ENCODE peak calls at places on chromosomes 12 and 14, in four cellular contexts. D, R, L and E are unnamed samples.

GRCh38 chr14:36556811-36557433 is 25.5 kb downstream of the NKX2-8 start:
- DNase-seq in D (peak), R (no peak), L (peak), E (no peak)

GRCh38 chr12:84842406-84843013 is 70.1 kb downstream of the SLC6A15 start:
- DNase-seq in D (peak), R (peak), L (no peak), E (no peak)

GRCh38 chr14:96176811-96177211 is 27.8 kb upstream of the BDKRB2 start:
- DNase-seq in D (no peak), R (peak), L (no peak), E (no peak)

GRCh38 chr12:89020121-89020480 is 332.2 kb downstream of the DUSP6 start:
- DNase-seq in D (no peak), R (no peak), L (no peak), E (no peak)

GRCh38 chr14:103395245-103395644 is 10.0 kb downstream of the MARK3 start:
- DNase-seq in D (no peak), R (peak), L (no peak), E (no peak)

GRCh38 chr12:105076098-105076497 is 8.2 kb downstream of the ALDH1L2 start:
- DNase-seq in D (no peak), R (peak), L (no peak), E (no peak)

GRCh38 chr14:22520235-22520634 is 68.8 kb downstream of the DAD1 start:
- DNase-seq in D (no peak), R (peak), L (no peak), E (no peak)

GRCh38 chr14:101823081-101823480 is 61.6 kb downstream of the PPP2R5C start:
- DNase-seq in D (no peak), R (no peak), L (no peak), E (no peak)

GRCh38 chr14:52895000-52895399 is 55.9 kb downstream of the FERMT2 start:
- DNase-seq in D (no peak), R (peak), L (no peak), E (no peak)

GRCh38 chr12:68007023-68007422 is 17.8 kb downstream of the IFNG-AS1 start:
- DNase-seq in D (no peak), R (no peak), L (no peak), E (no peak)

GRCh38 chr14:29166507-29166906 is 399.9 kb downstream of the FOXG1 start:
- DNase-seq in D (no peak), R (no peak), L (no peak), E (no peak)

GRCh38 chr12:110093631-110094311 is 30.4 kb upstream of the IFT81 start:
- DNase-seq in D (no peak), R (peak), L (no peak), E (no peak)

GRCh38 chr14:93538411-93538810 is 107.7 kb downstream of the UNC79 start:
- DNase-seq in D (no peak), R (peak), L (peak), E (no peak)

GRCh38 chr14:87013583-87013982 is 979.4 kb downstream of the GALC start:
- DNase-seq in D (no peak), R (no peak), L (no peak), E (no peak)

GRCh38 chr12:122852336-122853275 is 17.3 kb downstream of the HIP1R start:
- DNase-seq in D (no peak), R (no peak), L (no peak), E (no peak)

GRCh38 chr12:107557589-107558100 is 128.0 kb upstream of the PWP1 start:
- DNase-seq in D (no peak), R (no peak), L (no peak), E (no peak)

GRCh38 chr14:50936882-50937281 is 7.4 kb downstream of the PYGL start:
- DNase-seq in D (no peak), R (no peak), L (no peak), E (no peak)

GRCh38 chr14:73136085-73136386 is 271 bp upstream of the PSEN1 start:
- DNase-seq in D (no peak), R (no peak), L (no peak), E (no peak)

GRCh38 chr14:83217492-83217891 is 1683.8 kb upstream of the SEL1L start:
- DNase-seq in D (no peak), R (peak), L (no peak), E (peak)

GRCh38 chr12:44584625-44585024 is 291.5 kb downstream of the NELL2 start:
- DNase-seq in D (no peak), R (no peak), L (no peak), E (no peak)

GRCh38 chr12:108633534-108634224 is at the start of gene SELPLG:
- DNase-seq in D (no peak), R (no peak), L (no peak), E (peak)

GRCh38 chr12:58007875-58008274 is 66.5 kb downstream of the ATP23 start:
- DNase-seq in D (no peak), R (no peak), L (no peak), E (no peak)

GRCh38 chr12:52246720-52247621 is 13.9 kb downstream of the KRT7 start:
- DNase-seq in D (peak), R (no peak), L (no peak), E (no peak)

GRCh38 chr12:108313236-108313608 is 25.9 kb downstream of the CMKLR1 start:
- DNase-seq in D (no peak), R (no peak), L (no peak), E (no peak)

GRCh38 chr12:105409286-105409685 is 78.8 kb downstream of the C12orf75 start:
- DNase-seq in D (no peak), R (no peak), L (no peak), E (no peak)

GRCh38 chr14:35883677-35884293 is 57.6 kb downstream of the BRMS1L start:
- DNase-seq in D (peak), R (peak), L (peak), E (no peak)

GRCh38 chr12:113932411-113933196 is 33.5 kb downstream of the RBM19 start:
- DNase-seq in D (no peak), R (peak), L (peak), E (no peak)

GRCh38 chr12:47360771-47361388 is 281.1 kb upstream of the AMIGO2 start:
- DNase-seq in D (peak), R (no peak), L (no peak), E (no peak)

GRCh38 chr14:79668941-79669340 is 542.4 kb downstream of the DIO2 start:
- DNase-seq in D (no peak), R (no peak), L (no peak), E (no peak)

GRCh38 chr14:104927432-104927816 is 2.7 kb downstream of the PLD4 start:
- DNase-seq in D (no peak), R (no peak), L (no peak), E (peak)

GRCh38 chr12:91109148-91109564 is 2.1 kb downstream of the LUM start:
- DNase-seq in D (peak), R (peak), L (peak), E (peak)

GRCh38 chr12:67887065-67887464 is 102.2 kb upstream of the IFNG-AS1 start:
- DNase-seq in D (no peak), R (no peak), L (no peak), E (no peak)

GRCh38 chr12:123902821-123903220 is 69.8 kb downstream of the CCDC92 start:
- DNase-seq in D (no peak), R (no peak), L (no peak), E (no peak)